ENCODE peak calls at places on chromosome 1, in five cellular contexts. One of them, this sample, is unnamed.

GRCh38 chr1:8065369-8065768 is 39.3 kb upstream of the ERRFI1 start:
- DNase-seq in left lung: no peak
- DNase-seq in HFF-Myc: no peak
- DNase-seq in CD8-positive, alpha-beta T cell: no peak
- DNase-seq in mucosa of descending colon: no peak
- DNase-seq in this sample: no peak

GRCh38 chr1:31199924-31200323 is 39.8 kb downstream of the NKAIN1 start:
- DNase-seq in CD8-positive, alpha-beta T cell: no peak
- DNase-seq in left lung: no peak
- DNase-seq in HFF-Myc: no peak
- DNase-seq in mucosa of descending colon: no peak
- DNase-seq in this sample: no peak

GRCh38 chr1:172499636-172500141 is 33.3 kb upstream of the SUCO start:
- DNase-seq in left lung: no peak
- DNase-seq in mucosa of descending colon: peak
- DNase-seq in HFF-Myc: no peak
- DNase-seq in CD8-positive, alpha-beta T cell: no peak
- DNase-seq in this sample: no peak

GRCh38 chr1:92831368-92831761 is 475 bp upstream of the RPL5 start:
- DNase-seq in mucosa of descending colon: no peak
- DNase-seq in left lung: no peak
- DNase-seq in CD8-positive, alpha-beta T cell: no peak
- DNase-seq in HFF-Myc: no peak
- DNase-seq in this sample: no peak

GRCh38 chr1:201568859-201569294 is 29.9 kb downstream of the NAV1 start:
- DNase-seq in CD8-positive, alpha-beta T cell: no peak
- DNase-seq in HFF-Myc: no peak
- DNase-seq in left lung: no peak
- DNase-seq in mucosa of descending colon: no peak
- DNase-seq in this sample: no peak

GRCh38 chr1:22231068-22231593 is 88.2 kb upstream of the WNT4 start:
- DNase-seq in mucosa of descending colon: no peak
- DNase-seq in HFF-Myc: no peak
- DNase-seq in left lung: no peak
- DNase-seq in CD8-positive, alpha-beta T cell: no peak
- DNase-seq in this sample: no peak

GRCh38 chr1:150621497-150622113 is 7.8 kb downstream of the ENSA start:
- DNase-seq in mucosa of descending colon: peak
- DNase-seq in HFF-Myc: no peak
- DNase-seq in left lung: no peak
- DNase-seq in CD8-positive, alpha-beta T cell: peak
- DNase-seq in this sample: no peak

GRCh38 chr1:53278294-53278693 is 40.0 kb upstream of the MAGOH start:
- DNase-seq in mucosa of descending colon: peak
- DNase-seq in left lung: peak
- DNase-seq in HFF-Myc: no peak
- DNase-seq in CD8-positive, alpha-beta T cell: peak
- DNase-seq in this sample: no peak

GRCh38 chr1:32399853-32400252 is 5.6 kb upstream of the BSDC1 start:
- DNase-seq in CD8-positive, alpha-beta T cell: no peak
- DNase-seq in HFF-Myc: no peak
- DNase-seq in left lung: no peak
- DNase-seq in mucosa of descending colon: no peak
- DNase-seq in this sample: peak

GRCh38 chr1:170765712-170766330 is 101.9 kb downstream of the PRRX1 start:
- DNase-seq in mucosa of descending colon: no peak
- DNase-seq in CD8-positive, alpha-beta T cell: no peak
- DNase-seq in HFF-Myc: no peak
- DNase-seq in left lung: no peak
- DNase-seq in this sample: no peak

GRCh38 chr1:159941139-159941866 is 4.1 kb downstream of the IGSF9 start:
- DNase-seq in mucosa of descending colon: no peak
- DNase-seq in HFF-Myc: no peak
- DNase-seq in CD8-positive, alpha-beta T cell: no peak
- DNase-seq in left lung: no peak
- DNase-seq in this sample: no peak

GRCh38 chr1:224881762-224882211 is 47.7 kb upstream of the DNAH14 start:
- DNase-seq in CD8-positive, alpha-beta T cell: no peak
- DNase-seq in left lung: no peak
- DNase-seq in mucosa of descending colon: no peak
- DNase-seq in HFF-Myc: no peak
- DNase-seq in this sample: no peak
- TF ChIP-seq CTCF in CD8-positive, alpha-beta T cell: no peak
- TF ChIP-seq CTCF in left lung: no peak
- TF ChIP-seq CTCF in mucosa of descending colon: no peak
- TF ChIP-seq CTCF in HFF-Myc: no peak
- TF ChIP-seq CTCF in this sample: no peak

GRCh38 chr1:235328271-235329138 is at the start of gene GGPS1:
- DNase-seq in left lung: peak
- DNase-seq in HFF-Myc: peak
- DNase-seq in CD8-positive, alpha-beta T cell: peak
- DNase-seq in mucosa of descending colon: peak
- DNase-seq in this sample: peak

GRCh38 chr1:235330918-235331285 is 2.5 kb downstream of the GGPS1 start:
- DNase-seq in CD8-positive, alpha-beta T cell: no peak
- DNase-seq in HFF-Myc: no peak
- DNase-seq in mucosa of descending colon: no peak
- DNase-seq in left lung: no peak
- DNase-seq in this sample: no peak

GRCh38 chr1:235327559-235328270 is at the start of gene ARID4B:
- DNase-seq in left lung: peak
- DNase-seq in HFF-Myc: no peak
- DNase-seq in mucosa of descending colon: no peak
- DNase-seq in CD8-positive, alpha-beta T cell: no peak
- DNase-seq in this sample: peak

GRCh38 chr1:235331391-235331790 is 3.0 kb downstream of the GGPS1 start:
- DNase-seq in CD8-positive, alpha-beta T cell: no peak
- DNase-seq in mucosa of descending colon: no peak
- DNase-seq in HFF-Myc: no peak
- DNase-seq in left lung: no peak
- DNase-seq in this sample: no peak

GRCh38 chr1:235329139-235329808 is 904 bp downstream of the GGPS1 start:
- DNase-seq in mucosa of descending colon: peak
- DNase-seq in CD8-positive, alpha-beta T cell: peak
- DNase-seq in left lung: peak
- DNase-seq in HFF-Myc: no peak
- DNase-seq in this sample: no peak
- TF ChIP-seq CTCF in mucosa of descending colon: no peak
- TF ChIP-seq CTCF in CD8-positive, alpha-beta T cell: peak
- TF ChIP-seq CTCF in left lung: no peak
- TF ChIP-seq CTCF in HFF-Myc: no peak
- TF ChIP-seq CTCF in this sample: no peak

GRCh38 chr1:162035241-162035640 is 11.6 kb upstream of the OLFML2B start:
- DNase-seq in HFF-Myc: no peak
- DNase-seq in left lung: no peak
- DNase-seq in mucosa of descending colon: no peak
- DNase-seq in CD8-positive, alpha-beta T cell: no peak
- DNase-seq in this sample: no peak

GRCh38 chr1:162042361-162042760 is 18.7 kb upstream of the OLFML2B start:
- DNase-seq in left lung: no peak
- DNase-seq in mucosa of descending colon: no peak
- DNase-seq in CD8-positive, alpha-beta T cell: no peak
- DNase-seq in HFF-Myc: no peak
- DNase-seq in this sample: no peak

GRCh38 chr1:162036156-162036555 is 12.5 kb upstream of the OLFML2B start:
- DNase-seq in HFF-Myc: no peak
- DNase-seq in left lung: no peak
- DNase-seq in CD8-positive, alpha-beta T cell: no peak
- DNase-seq in mucosa of descending colon: no peak
- DNase-seq in this sample: no peak

GRCh38 chr1:162038624-162039023 is 15.0 kb upstream of the OLFML2B start:
- DNase-seq in left lung: no peak
- DNase-seq in mucosa of descending colon: no peak
- DNase-seq in HFF-Myc: no peak
- DNase-seq in CD8-positive, alpha-beta T cell: no peak
- DNase-seq in this sample: no peak

GRCh38 chr1:162040657-162041056 is 17.0 kb upstream of the OLFML2B start:
- DNase-seq in HFF-Myc: no peak
- DNase-seq in mucosa of descending colon: no peak
- DNase-seq in left lung: no peak
- DNase-seq in CD8-positive, alpha-beta T cell: no peak
- DNase-seq in this sample: no peak
- TF ChIP-seq CTCF in HFF-Myc: peak
- TF ChIP-seq CTCF in mucosa of descending colon: no peak
- TF ChIP-seq CTCF in left lung: no peak
- TF ChIP-seq CTCF in CD8-positive, alpha-beta T cell: no peak
- TF ChIP-seq CTCF in this sample: peak

GRCh38 chr1:187817782-187818181 is 989.0 kb downstream of the PLA2G4A start:
- DNase-seq in mucosa of descending colon: no peak
- DNase-seq in left lung: peak
- DNase-seq in HFF-Myc: no peak
- DNase-seq in CD8-positive, alpha-beta T cell: no peak
- DNase-seq in this sample: no peak
- TF ChIP-seq CTCF in mucosa of descending colon: no peak
- TF ChIP-seq CTCF in left lung: no peak
- TF ChIP-seq CTCF in HFF-Myc: peak
- TF ChIP-seq CTCF in CD8-positive, alpha-beta T cell: no peak
- TF ChIP-seq CTCF in this sample: no peak

GRCh38 chr1:39165049-39165448 is 39.4 kb upstream of the MACF1 start:
- DNase-seq in left lung: no peak
- DNase-seq in CD8-positive, alpha-beta T cell: no peak
- DNase-seq in HFF-Myc: no peak
- DNase-seq in mucosa of descending colon: peak
- DNase-seq in this sample: no peak

GRCh38 chr1:39164256-39164655 is 40.2 kb upstream of the MACF1 start:
- DNase-seq in CD8-positive, alpha-beta T cell: no peak
- DNase-seq in mucosa of descending colon: no peak
- DNase-seq in HFF-Myc: no peak
- DNase-seq in left lung: no peak
- DNase-seq in this sample: no peak

GRCh38 chr1:39165488-39165887 is 39.0 kb upstream of the MACF1 start:
- DNase-seq in HFF-Myc: no peak
- DNase-seq in mucosa of descending colon: no peak
- DNase-seq in CD8-positive, alpha-beta T cell: no peak
- DNase-seq in left lung: no peak
- DNase-seq in this sample: no peak

GRCh38 chr1:39160703-39161102 is 43.8 kb upstream of the MACF1 start:
- DNase-seq in HFF-Myc: no peak
- DNase-seq in left lung: no peak
- DNase-seq in CD8-positive, alpha-beta T cell: no peak
- DNase-seq in mucosa of descending colon: no peak
- DNase-seq in this sample: no peak

DNA sequence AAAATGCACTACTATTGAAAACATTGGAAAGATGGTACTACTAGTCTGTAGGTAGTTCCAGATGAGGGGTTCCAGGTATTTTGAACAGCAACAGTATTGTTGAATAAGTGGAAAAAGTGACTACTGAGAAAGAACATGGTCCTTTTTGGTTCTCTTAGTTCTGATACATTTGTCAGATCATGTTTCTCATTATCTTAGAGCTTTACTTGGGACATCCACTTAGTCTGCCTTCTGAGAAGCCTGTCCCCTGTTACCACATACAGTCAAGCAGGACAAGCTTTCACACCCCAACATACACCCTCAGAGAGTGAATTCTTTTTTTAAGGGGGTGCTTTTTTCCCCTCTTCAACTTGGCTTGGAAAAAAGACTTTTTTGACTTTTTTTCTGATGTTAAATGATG is 41.0 kb upstream of the MACF1 start:
- DNase-seq in HFF-Myc: no peak
- DNase-seq in left lung: no peak
- DNase-seq in CD8-positive, alpha-beta T cell: no peak
- DNase-seq in mucosa of descending colon: no peak
- DNase-seq in this sample: no peak
- TF ChIP-seq CTCF in HFF-Myc: no peak
- TF ChIP-seq CTCF in left lung: no peak
- TF ChIP-seq CTCF in CD8-positive, alpha-beta T cell: no peak
- TF ChIP-seq CTCF in mucosa of descending colon: no peak
- TF ChIP-seq CTCF in this sample: no peak

GRCh38 chr1:5620997-5621396 is 371.2 kb downstream of the NPHP4 start:
- DNase-seq in HFF-Myc: no peak
- DNase-seq in mucosa of descending colon: no peak
- DNase-seq in CD8-positive, alpha-beta T cell: no peak
- DNase-seq in left lung: no peak
- DNase-seq in this sample: no peak
- TF ChIP-seq CTCF in HFF-Myc: no peak
- TF ChIP-seq CTCF in mucosa of descending colon: no peak
- TF ChIP-seq CTCF in CD8-positive, alpha-beta T cell: no peak
- TF ChIP-seq CTCF in left lung: no peak
- TF ChIP-seq CTCF in this sample: peak

GRCh38 chr1:56709995-56710394 is 64.9 kb downstream of the PRKAA2 start:
- DNase-seq in mucosa of descending colon: no peak
- DNase-seq in HFF-Myc: no peak
- DNase-seq in CD8-positive, alpha-beta T cell: no peak
- DNase-seq in left lung: no peak
- DNase-seq in this sample: no peak

GRCh38 chr1:56710646-56711045 is 65.5 kb downstream of the PRKAA2 start:
- DNase-seq in mucosa of descending colon: no peak
- DNase-seq in HFF-Myc: peak
- DNase-seq in CD8-positive, alpha-beta T cell: no peak
- DNase-seq in left lung: no peak
- DNase-seq in this sample: no peak

GRCh38 chr1:56707379-56707778 is 62.3 kb downstream of the PRKAA2 start:
- DNase-seq in left lung: no peak
- DNase-seq in HFF-Myc: no peak
- DNase-seq in CD8-positive, alpha-beta T cell: no peak
- DNase-seq in mucosa of descending colon: no peak
- DNase-seq in this sample: no peak

GRCh38 chr1:56712150-56712549 is 67.0 kb downstream of the PRKAA2 start:
- DNase-seq in CD8-positive, alpha-beta T cell: no peak
- DNase-seq in mucosa of descending colon: no peak
- DNase-seq in left lung: no peak
- DNase-seq in HFF-Myc: no peak
- DNase-seq in this sample: no peak

DNA sequence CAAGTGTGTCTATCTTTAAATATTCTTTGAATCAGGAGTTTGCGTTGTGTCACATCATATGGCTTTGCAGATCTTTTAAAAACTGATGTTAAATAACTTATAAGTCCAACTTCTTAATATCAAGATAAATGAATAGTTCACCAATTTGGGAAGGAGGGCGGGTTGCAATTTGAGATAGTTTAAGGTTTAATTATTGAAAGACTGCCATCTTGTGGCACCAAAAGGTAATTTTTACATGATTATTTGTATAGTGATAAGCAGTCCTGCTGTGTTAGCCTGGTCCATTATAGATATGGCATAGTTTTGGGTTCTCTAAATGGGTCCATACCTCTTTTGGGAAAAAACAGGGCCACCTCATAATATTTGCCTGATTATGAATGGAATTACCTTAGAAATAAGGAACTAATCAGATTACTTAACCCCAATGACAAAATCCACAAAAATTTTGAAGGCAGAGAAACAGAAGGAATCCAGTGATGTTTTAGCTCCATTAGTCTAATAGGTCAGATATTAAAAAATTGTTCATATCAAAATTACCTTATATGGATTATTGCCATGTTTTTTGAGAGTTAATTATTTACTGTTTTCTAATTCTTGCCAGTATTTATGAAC is 64.3 kb downstream of the PRKAA2 start:
- DNase-seq in HFF-Myc: peak
- DNase-seq in CD8-positive, alpha-beta T cell: no peak
- DNase-seq in left lung: no peak
- DNase-seq in mucosa of descending colon: peak
- DNase-seq in this sample: no peak
- TF ChIP-seq CTCF in HFF-Myc: peak
- TF ChIP-seq CTCF in CD8-positive, alpha-beta T cell: peak
- TF ChIP-seq CTCF in left lung: peak
- TF ChIP-seq CTCF in mucosa of descending colon: peak
- TF ChIP-seq CTCF in this sample: peak

This sample was measured in suprapubic skin.